ENCODE peak calls at places on chromosomes 7 and 10, in four cellular contexts. One of them, this sample, is unnamed.

GRCh38 chr10:127715249-127715648 is 21.7 kb upstream of the FOXI2 start:
- DNase-seq in HCT116: no peak
- DNase-seq in K562: no peak
- DNase-seq in GM12878: no peak
- DNase-seq in this sample: no peak

GRCh38 chr7:102967798-102968197 is 55.0 kb downstream of the LRRC17 start:
- DNase-seq in HCT116: no peak
- DNase-seq in K562: no peak
- DNase-seq in GM12878: no peak
- DNase-seq in this sample: no peak

GRCh38 chr10:61452655-61453641 is at the start of gene TMEM26:
- DNase-seq in HCT116: no peak
- DNase-seq in K562: no peak
- DNase-seq in GM12878: no peak
- DNase-seq in this sample: peak

GRCh38 chr7:82625377-82625776 is 181.8 kb upstream of the CACNA2D1 start:
- DNase-seq in HCT116: no peak
- DNase-seq in K562: no peak
- DNase-seq in GM12878: no peak
- DNase-seq in this sample: no peak

GRCh38 chr7:113086431-113086888 is at the start of gene GPR85:
- DNase-seq in HCT116: no peak
- DNase-seq in K562: peak
- DNase-seq in GM12878: no peak
- DNase-seq in this sample: peak

GRCh38 chr7:66443946-66444345 is 184.7 kb upstream of the KCTD7 start:
- DNase-seq in HCT116: no peak
- DNase-seq in K562: no peak
- DNase-seq in GM12878: no peak
- DNase-seq in this sample: no peak

GRCh38 chr10:29243750-29244149 is 45.1 kb upstream of the LYZL1 start:
- DNase-seq in HCT116: peak
- DNase-seq in K562: peak
- DNase-seq in GM12878: no peak
- DNase-seq in this sample: peak

GRCh38 chr7:13949450-13949849 is 40.0 kb downstream of the ETV1 start:
- DNase-seq in HCT116: no peak
- DNase-seq in K562: no peak
- DNase-seq in GM12878: no peak
- DNase-seq in this sample: no peak

GRCh38 chr7:23680417-23681405 is 712 bp downstream of the FAM221A start:
- DNase-seq in HCT116: no peak
- DNase-seq in K562: no peak
- DNase-seq in GM12878: no peak
- DNase-seq in this sample: peak

GRCh38 chr7:153193144-153193595 is 433.6 kb downstream of the ACTR3B start:
- DNase-seq in HCT116: no peak
- DNase-seq in K562: peak
- DNase-seq in GM12878: no peak
- DNase-seq in this sample: peak

GRCh38 chr10:7955446-7955845 is 99.0 kb upstream of the GATA3 start:
- DNase-seq in HCT116: no peak
- DNase-seq in K562: no peak
- DNase-seq in GM12878: no peak
- DNase-seq in this sample: no peak

GRCh38 chr10:82358486-82359097 is 483.6 kb downstream of the NRG3 start:
- DNase-seq in HCT116: no peak
- DNase-seq in K562: no peak
- DNase-seq in GM12878: no peak
- DNase-seq in this sample: no peak

GRCh38 chr10:29068984-29069383 is 219.9 kb upstream of the LYZL1 start:
- DNase-seq in HCT116: no peak
- DNase-seq in K562: no peak
- DNase-seq in GM12878: no peak
- DNase-seq in this sample: no peak

GRCh38 chr7:1944619-1945210 is 274.6 kb downstream of the ELFN1 start:
- DNase-seq in HCT116: no peak
- DNase-seq in K562: no peak
- DNase-seq in GM12878: no peak
- DNase-seq in this sample: no peak

GRCh38 chr10:23693895-23694294 is 255.0 kb downstream of the OTUD1 start:
- DNase-seq in HCT116: no peak
- DNase-seq in K562: no peak
- DNase-seq in GM12878: no peak
- DNase-seq in this sample: no peak
- TF ChIP-seq EZH2 in HCT116: no peak
- TF ChIP-seq EZH2 in K562: no peak
- TF ChIP-seq EZH2 in GM12878: no peak
- TF ChIP-seq EZH2 in this sample: no peak

GRCh38 chr10:116602648-116603400 is 12.1 kb downstream of the PNLIPRP1 start:
- DNase-seq in HCT116: no peak
- DNase-seq in K562: no peak
- DNase-seq in GM12878: no peak
- DNase-seq in this sample: no peak
- TF ChIP-seq EGR1 in HCT116: no peak
- TF ChIP-seq EGR1 in K562: no peak
- TF ChIP-seq EGR1 in GM12878: no peak
- TF ChIP-seq EGR1 in this sample: no peak

GRCh38 chr7:151867912-151868804 is 8.8 kb downstream of the PRKAG2 start:
- DNase-seq in HCT116: no peak
- DNase-seq in K562: no peak
- DNase-seq in GM12878: no peak
- DNase-seq in this sample: no peak
- TF ChIP-seq SIN3A in HCT116: no peak
- TF ChIP-seq SIN3A in K562: no peak
- TF ChIP-seq SIN3A in GM12878: no peak
- TF ChIP-seq SIN3A in this sample: no peak

DNA sequence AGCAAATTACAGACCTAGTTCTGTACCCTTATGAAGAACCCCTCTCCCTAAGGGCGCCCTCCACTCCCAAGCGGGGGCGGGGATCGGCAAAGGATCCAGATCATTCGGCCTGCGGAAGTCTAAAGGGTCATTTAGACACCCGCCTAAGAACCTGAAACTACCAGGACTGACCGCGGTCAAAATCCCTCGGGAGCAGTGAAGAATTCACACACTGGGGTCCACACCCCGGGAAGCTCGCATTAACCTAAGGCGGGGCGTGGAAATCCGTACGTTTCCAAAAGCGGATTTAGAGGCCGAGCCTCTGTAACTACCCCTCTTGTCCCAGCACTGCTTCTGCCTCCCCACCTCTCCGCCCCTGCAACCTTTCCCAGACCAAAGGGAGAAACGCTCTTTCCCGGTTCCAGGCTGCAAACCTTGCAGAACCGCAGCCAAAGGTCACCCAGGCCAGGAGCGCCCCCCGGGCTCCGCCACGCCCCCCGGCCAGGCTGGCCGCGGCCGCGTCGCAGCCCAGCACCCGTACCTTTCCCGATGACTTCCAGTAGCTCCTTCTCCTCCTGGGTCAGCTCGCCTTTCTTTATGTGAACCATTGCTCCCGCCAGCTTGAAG is 464 bp downstream of the ANKMY2 start:
- DNase-seq in HCT116: no peak
- DNase-seq in K562: peak
- DNase-seq in GM12878: no peak
- DNase-seq in this sample: no peak
- TF ChIP-seq EZH2 in HCT116: no peak
- TF ChIP-seq EZH2 in K562: no peak
- TF ChIP-seq EZH2 in GM12878: no peak
- TF ChIP-seq EZH2 in this sample: no peak

GRCh38 chr7:69934475-69934903 is 336.2 kb downstream of the AUTS2 start:
- DNase-seq in HCT116: no peak
- DNase-seq in K562: no peak
- DNase-seq in GM12878: no peak
- DNase-seq in this sample: no peak
- TF ChIP-seq EGR1 in HCT116: no peak
- TF ChIP-seq EGR1 in K562: no peak
- TF ChIP-seq EGR1 in GM12878: no peak
- TF ChIP-seq EGR1 in this sample: no peak